ENCODE peak calls at places on chromosomes 5 and 9, in nine cellular contexts. U is myocyte; L is effector CD4-positive, alpha-beta T cell; I is activated CD8-positive, alpha-beta memory T cell treated with anti-CD3 and anti-CD28 coated beads, Interleukin-2, amount 50 U/mL, for 48 hours; N is GM12891; Z is fibroblast of the conjunctiva; B is nucleus accumbens; T is left ventricle myocardium inferior; H is G401. F is an unnamed sample.

GRCh38 chr5:167643616-167644015 is 647.8 kb upstream of the WWC1 start:
- DNase-seq in U (no peak), H (no peak), L (no peak), N (no peak), Z (peak; percentile 10), T (no peak), B (no peak), I (no peak), F (no peak)

GRCh38 chr5:1125030-1125357 is 13.1 kb upstream of the SLC12A7 start:
- DNase-seq in N (no peak), U (peak; percentile 99), Z (no peak), T (peak; percentile 84), I (no peak), B (no peak), H (no peak), L (no peak), F (peak; percentile 17)

GRCh38 chr5:98769256-98770157 is 4.0 kb upstream of the RGMB start:
- DNase-seq in I (peak; percentile 62), L (no peak), B (peak; percentile 59), H (peak; percentile 60), N (peak; percentile 19), U (peak; percentile 92), Z (peak; percentile 75), T (peak; percentile 29), F (peak; percentile 53)

GRCh38 chr9:101705135-101705661 is 33.2 kb downstream of the GRIN3A start:
- DNase-seq in Z (no peak), B (no peak), T (peak; percentile 19), I (peak; percentile 55), N (no peak), U (no peak), H (peak; percentile 36), L (no peak), F (no peak)

GRCh38 chr5:1512541-1513291 is 11.0 kb downstream of the LPCAT1 start:
- DNase-seq in U (no peak), B (no peak), Z (no peak), H (no peak), I (no peak), L (no peak), N (peak; percentile 6), T (peak; percentile 10), F (no peak)

GRCh38 chr9:125532812-125533594 is 174.0 kb downstream of the MAPKAP1 start:
- DNase-seq in Z (no peak), N (no peak), U (no peak), T (no peak), I (no peak), H (no peak), L (no peak), B (no peak), F (no peak)

GRCh38 chr5:15669826-15670225 is 169.8 kb downstream of the FBXL7 start:
- DNase-seq in H (no peak), Z (no peak), T (no peak), U (no peak), N (no peak), L (no peak), B (no peak), I (no peak), F (no peak)

GRCh38 chr5:142053434-142054253 is 40.8 kb upstream of the GNPDA1 start:
- DNase-seq in T (no peak), N (no peak), I (no peak), U (peak; percentile 16), L (no peak), H (peak; percentile 92), B (no peak), Z (peak; percentile 57), F (peak; percentile 86)

GRCh38 chr9:3478549-3478953 is 47.2 kb downstream of the RFX3 start:
- DNase-seq in T (no peak), B (no peak), I (no peak), L (no peak), U (no peak), N (no peak), Z (no peak), H (no peak), F (no peak)

GRCh38 chr5:154138701-154139100 is 51.8 kb upstream of the GALNT10 start:
- DNase-seq in T (peak; percentile 73), U (peak; percentile 12), Z (no peak), H (peak; percentile 25), L (no peak), I (no peak), N (no peak), B (peak; percentile 13), F (no peak)

GRCh38 chr9:72871685-72872084 is 81.2 kb downstream of the ALDH1A1 start:
- DNase-seq in B (no peak), N (no peak), U (peak; percentile 54), I (no peak), L (no peak), T (no peak), H (no peak), Z (peak; percentile 2), F (no peak)

GRCh38 chr5:64973226-64973625 is 204.5 kb downstream of the CWC27 start:
- DNase-seq in U (no peak), L (no peak), I (no peak), N (no peak), Z (no peak), T (no peak), B (no peak), H (no peak), F (no peak)

GRCh38 chr9:93697352-93698139 is 121.2 kb downstream of the PHF2 start:
- DNase-seq in I (no peak), L (no peak), U (no peak), Z (no peak), B (no peak), N (no peak), H (no peak), T (no peak), F (no peak)

GRCh38 chr5:157761690-157762611 is 18.4 kb downstream of the LSM11 start:
- DNase-seq in N (peak; percentile 42), Z (peak; percentile 71), H (peak; percentile 83), U (peak; percentile 70), B (no peak), T (no peak), I (no peak), L (no peak), F (peak; percentile 19)

GRCh38 chr5:23977996-23978395 is 470.6 kb downstream of the PRDM9 start:
- DNase-seq in T (no peak), U (no peak), Z (no peak), I (no peak), N (no peak), L (no peak), B (no peak), H (no peak), F (no peak)

GRCh38 chr5:126355940-126356339 is 67.3 kb upstream of the GRAMD2B start:
- DNase-seq in T (no peak), B (no peak), N (no peak), H (no peak), L (no peak), U (peak; percentile 63), I (no peak), Z (no peak), F (no peak)

GRCh38 chr5:28408186-28408585 is 1369.8 kb upstream of the CDH9 start:
- DNase-seq in I (no peak), T (no peak), H (no peak), B (no peak), Z (peak; percentile 6), L (no peak), U (peak; percentile 72), N (no peak), F (peak; percentile 37)

GRCh38 chr5:153523196-153523595 is 32.7 kb downstream of the GRIA1 start:
- DNase-seq in N (no peak), B (no peak), T (no peak), U (peak; percentile 42), L (no peak), H (no peak), I (no peak), Z (no peak), F (no peak)

GRCh38 chr9:96299823-96300222 is 2.2 kb downstream of the HSD17B3 start:
- DNase-seq in H (no peak), N (no peak), Z (no peak), L (no peak), U (peak; percentile 61), B (no peak), I (no peak), T (no peak), F (peak; percentile 48)

GRCh38 chr9:107971241-107971640 is 481.7 kb upstream of the KLF4 start:
- DNase-seq in B (no peak), U (no peak), T (no peak), N (no peak), I (no peak), H (no peak), Z (no peak), L (no peak), F (no peak)

GRCh38 chr5:125575561-125576504 is 829.4 kb upstream of the ZNF608 start:
- DNase-seq in U (peak; percentile 65), B (peak; percentile 39), T (no peak), L (no peak), N (no peak), I (no peak), H (no peak), Z (no peak), F (no peak)

GRCh38 chr5:157431544-157432200 is 28.3 kb upstream of the NIPAL4 start:
- DNase-seq in H (peak; percentile 84), N (no peak), T (no peak), U (peak; percentile 77), B (no peak), L (peak; percentile 20), I (no peak), Z (peak; percentile 51), F (peak; percentile 13)

GRCh38 chr5:10689391-10690081 is 71.5 kb downstream of the DAP start:
- DNase-seq in Z (no peak), L (no peak), T (no peak), I (peak; percentile 66), H (peak; percentile 11), N (no peak), U (peak; percentile 55), B (no peak), F (no peak)

F was measured in skeletal muscle cell.